ENCODE peak calls at places on chromosomes 13 and 19, in six cellular contexts. N, W, P, T, C and Z are unnamed samples.
A peak's percentile ranks its signal among the peaks of the same experiment; 100 is the strongest.

GRCh38 chr19:39082745-39083598 is 1.2 kb upstream of the ACP7 start:
- DNase-seq in P (no peak), C (no peak), T (no peak), W (no peak), N (no peak), Z (no peak)

GRCh38 chr13:28110414-28110813 is 10.0 kb upstream of the FLT3 start:
- DNase-seq in N (no peak), W (no peak), T (no peak), C (no peak), P (no peak), Z (no peak)

GRCh38 chr13:74132152-74132767 is 1.9 kb downstream of the KLF12 start:
- DNase-seq in N (no peak), P (no peak), W (no peak), C (no peak), T (no peak), Z (no peak)

GRCh38 chr13:50123862-50124535 is 108.8 kb downstream of the KCNRG start:
- DNase-seq in C (peak; percentile 96), N (peak; percentile 98), W (no peak), T (peak; percentile 57), P (peak; percentile 93), Z (peak; percentile 79)

GRCh38 chr13:103238441-103238840 is 172.2 kb upstream of the SLC10A2 start:
- DNase-seq in P (no peak), T (no peak), N (no peak), C (no peak), W (no peak), Z (no peak)

GRCh38 chr19:27776020-27776419 is 1436.9 kb downstream of the UQCRFS1 start:
- DNase-seq in N (no peak), W (peak; percentile 63), P (peak; percentile 9), T (no peak), C (no peak), Z (no peak)

GRCh38 chr13:67101730-67102467 is 128.2 kb downstream of the PCDH9 start:
- DNase-seq in N (no peak), P (no peak), T (no peak), C (no peak), W (no peak), Z (no peak)

GRCh38 chr13:73740681-73741080 is 393.5 kb downstream of the KLF12 start:
- DNase-seq in N (no peak), T (no peak), C (no peak), W (no peak), P (no peak), Z (no peak)

GRCh38 chr19:38047641-38048040 is 140.6 kb downstream of the SIPA1L3 start:
- DNase-seq in P (no peak), N (no peak), T (no peak), C (no peak), W (no peak), Z (no peak)

GRCh38 chr19:47507031-47507430 is 7.8 kb downstream of the NAPA start:
- DNase-seq in P (no peak), N (peak; percentile 61), C (peak; percentile 69), T (no peak), W (no peak), Z (no peak)

GRCh38 chr13:26881154-26881553 is 120.6 kb upstream of the GPR12 start:
- DNase-seq in N (no peak), T (no peak), P (no peak), C (no peak), W (no peak), Z (no peak)

GRCh38 chr19:5338661-5339469 is 1.7 kb downstream of the PTPRS start:
- DNase-seq in C (no peak), T (no peak), W (peak; percentile 71), P (no peak), N (no peak), Z (no peak)

GRCh38 chr19:23972161-23972560 is 57.5 kb downstream of the ZNF726 start:
- DNase-seq in N (no peak), P (no peak), C (no peak), W (no peak), T (no peak), Z (no peak)

GRCh38 chr13:114081761-114082681 is 50.4 kb downstream of the RASA3 start:
- DNase-seq in T (no peak), N (peak; percentile 95), W (no peak), C (no peak), P (no peak), Z (no peak)

GRCh38 chr19:19997656-19998268 is 41.5 kb downstream of the ZNF682 start:
- DNase-seq in W (peak; percentile 38), P (peak; percentile 2), T (no peak), C (no peak), N (peak; percentile 57), Z (no peak)

GRCh38 chr13:92303428-92303827 is 905.0 kb downstream of the GPC5 start:
- DNase-seq in W (no peak), T (no peak), N (no peak), C (no peak), P (no peak), Z (no peak)

GRCh38 chr13:94088742-94089141 is 390.7 kb downstream of the DCT start:
- DNase-seq in N (no peak), P (no peak), W (no peak), T (no peak), C (no peak), Z (no peak)

GRCh38 chr13:24910502-24911134 is 146.6 kb downstream of the RNF17 start:
- DNase-seq in C (no peak), W (no peak), T (no peak), P (peak; percentile 49), N (no peak), Z (no peak)

GRCh38 chr13:107824636-107825035 is 390.7 kb downstream of the LIG4 start:
- DNase-seq in P (no peak), N (no peak), T (no peak), C (no peak), W (no peak), Z (no peak)

GRCh38 chr13:43981091-43981490 is 101.4 kb downstream of the LACC1 start:
- DNase-seq in P (no peak), W (no peak), T (no peak), N (no peak), C (no peak), Z (no peak)

GRCh38 chr13:101876951-101877350 is 424.5 kb downstream of the ITGBL1 start:
- DNase-seq in C (no peak), P (no peak), N (no peak), W (no peak), T (no peak), Z (no peak)

GRCh38 chr13:101881593-101881992 is 429.1 kb downstream of the ITGBL1 start:
- DNase-seq in P (no peak), C (no peak), T (no peak), N (no peak), W (no peak), Z (no peak)

GRCh38 chr13:101880581-101880980 is 428.1 kb downstream of the ITGBL1 start:
- DNase-seq in T (no peak), C (no peak), P (no peak), W (no peak), N (no peak), Z (no peak)

GRCh38 chr13:101875091-101875490 is 422.6 kb downstream of the ITGBL1 start:
- DNase-seq in W (no peak), C (no peak), T (no peak), P (no peak), N (no peak), Z (no peak)

DNA sequence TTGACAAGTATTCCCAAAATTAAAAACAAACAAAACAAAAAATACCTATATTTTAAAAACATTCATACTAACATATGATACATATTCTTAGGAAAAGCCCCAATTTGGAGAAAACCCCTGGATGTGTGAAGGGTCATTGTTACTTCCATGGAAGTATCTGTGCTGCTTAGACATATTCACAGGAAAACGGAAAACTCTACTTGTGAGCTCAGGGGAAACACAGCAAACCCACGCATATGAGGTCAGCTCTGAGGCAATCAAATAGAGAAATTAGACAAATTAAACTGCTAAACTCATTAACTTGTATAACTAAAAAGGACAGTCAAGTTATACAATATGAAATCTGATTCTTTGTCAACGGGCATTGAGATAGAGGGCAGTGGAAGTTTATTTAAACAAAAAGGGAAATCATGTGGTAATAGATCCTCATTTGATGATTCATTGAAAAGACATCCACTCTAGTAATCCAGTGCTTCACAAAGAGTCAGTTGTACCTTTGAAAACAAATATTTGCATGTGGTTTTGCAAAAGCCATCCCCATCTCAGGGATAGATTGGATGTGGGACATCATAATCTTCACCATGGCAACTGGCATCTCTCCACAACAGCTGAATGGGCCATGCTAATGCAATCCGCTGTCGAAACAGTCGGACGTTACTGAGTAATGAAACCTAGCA is 423.4 kb downstream of the ITGBL1 start:
- DNase-seq in P (peak; percentile 7), C (no peak), N (peak; percentile 14), T (no peak), W (no peak), Z (peak; percentile 71)
- H3K4me3 ChIP-seq in P (no peak overlapping the region), C (no peak overlapping the region), N (no peak overlapping the region), T (no peak overlapping the region), W (no peak overlapping the region), Z (no peak overlapping the region)

GRCh38 chr19:40217027-40217810 is 965 bp downstream of the TTC9B start:
- DNase-seq in T (no peak), P (peak; percentile 92), W (no peak), N (peak; percentile 88), C (no peak), Z (no peak)
- H3K4me3 ChIP-seq in T (peak overlapping the region; percentile 21), P (peak overlapping the region; percentile 73), W (no peak overlapping the region), N (no peak overlapping the region), C (no peak overlapping the region), Z (no peak overlapping the region)

GRCh38 chr13:75762066-75762937 is 126.2 kb downstream of the LMO7 start:
- DNase-seq in C (no peak), P (peak; percentile 40), N (peak; percentile 35), W (no peak), T (peak; percentile 26), Z (peak; percentile 29)
- H3K4me3 ChIP-seq in C (peak overlapping the region; percentile 58), P (peak overlapping the region; percentile 59), N (no peak overlapping the region), W (no peak overlapping the region), T (peak overlapping the region; percentile 15), Z (no peak overlapping the region)

GRCh38 chr19:29672933-29673336 is 7.7 kb downstream of the PLEKHF1 start:
- DNase-seq in T (no peak), C (no peak), P (no peak), W (no peak), N (peak; percentile 45), Z (no peak)

GRCh38 chr19:29673451-29674371 is 8.4 kb downstream of the PLEKHF1 start:
- DNase-seq in W (no peak), N (no peak), P (no peak), T (no peak), C (no peak), Z (no peak)

GRCh38 chr19:29674374-29675119 is 9.3 kb downstream of the PLEKHF1 start:
- DNase-seq in N (no peak), T (no peak), W (no peak), P (no peak), C (no peak), Z (no peak)

GRCh38 chr19:29671393-29672076 is 6.3 kb downstream of the PLEKHF1 start:
- DNase-seq in C (no peak), W (no peak), N (peak; percentile 69), P (peak; percentile 82), T (peak; percentile 99), Z (no peak)

DNA sequence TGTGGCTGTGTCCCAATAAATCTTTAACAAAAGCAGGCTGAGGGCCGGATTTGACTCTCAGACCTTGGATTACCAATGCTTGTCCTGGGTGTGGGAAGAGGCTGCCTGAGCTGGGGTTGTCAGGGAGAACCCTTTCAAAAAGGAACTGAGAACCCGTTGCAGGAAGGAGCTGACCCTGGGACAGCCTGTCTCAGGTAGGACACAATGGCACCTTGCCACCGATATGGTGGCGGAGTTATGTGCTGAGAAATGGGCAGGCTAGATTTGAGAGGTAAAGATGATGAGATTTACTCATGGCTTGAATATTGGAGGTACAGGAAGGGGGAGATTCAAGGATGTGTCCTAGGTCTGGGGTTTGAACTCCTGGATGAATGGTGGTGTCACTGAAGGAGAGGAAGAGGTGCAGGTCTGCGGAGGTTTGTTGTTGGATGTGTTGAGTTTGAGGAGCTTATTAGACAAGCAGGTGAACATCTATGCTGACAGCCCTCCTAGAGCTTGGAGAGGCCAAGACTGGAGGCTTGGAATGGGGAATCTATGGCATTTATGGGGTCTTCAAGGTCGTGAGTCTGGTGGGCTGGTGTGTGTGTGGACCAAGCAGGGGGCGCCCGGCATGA is 7.2 kb downstream of the PLEKHF1 start:
- DNase-seq in W (no peak), P (no peak), C (no peak), N (no peak), T (no peak), Z (no peak)
- H3K4me3 ChIP-seq in W (no peak overlapping the region), P (no peak overlapping the region), C (no peak overlapping the region), N (no peak overlapping the region), T (no peak overlapping the region), Z (no peak overlapping the region)